ENCODE peak calls at places on chromosomes 7 and 10, in eight cellular contexts. S is iPS-NIHi11; Z is EL; B is neural crest cell; X is stimulated activated CD4-positive, alpha-beta T cell treated with anti-CD3 and anti-CD28 coated beads, TNF-alpha, amount 100 ng/mL, for 4 hours; Y is ELF-1; P is GF-D8; V is HCEC 1CT. R is an unnamed sample.

GRCh38 chr10:105770813-105771212 is 1129.7 kb downstream of the SORCS3 start:
- DNase-seq in S (no peak), Z (no peak), B (no peak), X (no peak), Y (peak; percentile 65), P (no peak), V (no peak), R (no peak)

GRCh38 chr7:129110575-129111376 is 33.7 kb upstream of the TSPAN33 start:
- DNase-seq in S (peak; percentile 65), Z (no peak), B (no peak), X (no peak), Y (peak; percentile 91), P (no peak), V (no peak), R (peak; percentile 92)

GRCh38 chr7:150851497-150852370 is 583 bp upstream of the AOC1 start:
- DNase-seq in S (no peak), Z (no peak), B (no peak), X (no peak), Y (no peak), P (peak; percentile 77), V (no peak), R (no peak)

GRCh38 chr7:63925262-63925625 is 73.4 kb upstream of the ZNF722 start:
- DNase-seq in S (no peak), Z (no peak), B (no peak), X (no peak), Y (no peak), P (peak; percentile 40), V (no peak), R (no peak)

GRCh38 chr10:62866451-62866850 is 50.3 kb upstream of the EGR2 start:
- DNase-seq in S (no peak), Z (peak; percentile 36), B (no peak), X (no peak), Y (no peak), P (no peak), V (peak; percentile 42), R (no peak)

GRCh38 chr7:77979219-77979618 is 180.6 kb downstream of the PHTF2 start:
- DNase-seq in S (no peak), Z (peak; percentile 21), B (no peak), X (no peak), Y (no peak), P (no peak), V (peak; percentile 12), R (no peak)

GRCh38 chr10:1368772-1369171 is 312.6 kb downstream of the WDR37 start:
- DNase-seq in S (peak; percentile 81), Z (no peak), B (peak; percentile 49), X (no peak), Y (peak; percentile 71), P (no peak), V (no peak), R (peak; percentile 15)

GRCh38 chr10:46547331-46547880 is 9.1 kb downstream of the GPRIN2 start:
- DNase-seq in S (no peak), Z (no peak), B (no peak), X (no peak), Y (no peak), P (no peak), V (no peak), R (peak; percentile 4)

GRCh38 chr10:4662576-4663161 is 163.3 kb upstream of the AKR1E2 start:
- DNase-seq in S (no peak), Z (peak; percentile 63), B (no peak), X (no peak), Y (peak; percentile 27), P (no peak), V (peak; percentile 51), R (peak; percentile 5)

GRCh38 chr10:88066876-88067275 is 203.5 kb downstream of the PTEN start:
- DNase-seq in S (no peak), Z (no peak), B (no peak), X (no peak), Y (no peak), P (peak; percentile 81), V (no peak), R (no peak)

GRCh38 chr10:100713049-100713858 is 32.1 kb upstream of the PAX2 start:
- DNase-seq in S (peak; percentile 63), Z (no peak), B (no peak), X (no peak), Y (no peak), P (no peak), V (no peak), R (no peak)

GRCh38 chr10:116211682-116212081 is 61.3 kb downstream of the GFRA1 start:
- DNase-seq in S (no peak), Z (peak; percentile 91), B (no peak), X (no peak), Y (no peak), P (no peak), V (peak; percentile 89), R (no peak)

GRCh38 chr10:35089641-35090161 is 440 bp downstream of the CUL2 start:
- DNase-seq in S (peak; percentile 43), Z (peak; percentile 21), B (no peak), X (no peak), Y (peak; percentile 19), P (no peak), V (peak; percentile 6), R (no peak)

GRCh38 chr7:70698219-70698832 is 433.6 kb upstream of the GALNT17 start:
- DNase-seq in S (no peak), Z (peak; percentile 54), B (no peak), X (no peak), Y (no peak), P (no peak), V (no peak), R (peak; percentile 23)

GRCh38 chr10:30637881-30638467 is 8.4 kb upstream of the LYZL2 start:
- DNase-seq in S (no peak), Z (peak; percentile 89), B (no peak), X (no peak), Y (no peak), P (no peak), V (peak; percentile 91), R (no peak)

GRCh38 chr10:122638106-122638505 is 61.5 kb downstream of the C10orf120 start:
- DNase-seq in S (no peak), Z (no peak), B (no peak), X (no peak), Y (no peak), P (no peak), V (no peak), R (no peak)

GRCh38 chr10:5095687-5096086 is 1.5 kb downstream of the AKR1C3 start:
- DNase-seq in S (no peak), Z (no peak), B (no peak), X (no peak), Y (no peak), P (no peak), V (no peak), R (no peak)

GRCh38 chr10:1363466-1364121 is 307.4 kb downstream of the WDR37 start:
- DNase-seq in S (no peak), Z (no peak), B (no peak), X (no peak), Y (no peak), P (no peak), V (no peak), R (no peak)

R was measured in WERI-Rb-1.